ENCODE peak calls at places on chromosome 19, in five cellular contexts. One of them, this sample, is unnamed. For H3K9me3, the result is how much of the 10 kb centered on the place peaks cover.

GRCh38 chr19:56477429-56478338 is 539 bp upstream of the ZNF667 start:
- DNase-seq in Peyer's patch: peak
- DNase-seq in tibial artery: peak
- DNase-seq in aorta: peak
- DNase-seq in uterus: peak
- DNase-seq in this sample: peak

GRCh38 chr19:1616396-1616795 is 11.1 kb upstream of the UQCR11 start:
- DNase-seq in Peyer's patch: no peak
- DNase-seq in aorta: no peak
- DNase-seq in tibial artery: no peak
- DNase-seq in uterus: no peak
- DNase-seq in this sample: no peak

GRCh38 chr19:33497778-33498175 is 23.8 kb downstream of the PEPD start:
- DNase-seq in aorta: peak
- DNase-seq in tibial artery: no peak
- DNase-seq in Peyer's patch: peak
- DNase-seq in uterus: no peak
- DNase-seq in this sample: no peak

GRCh38 chr19:40225440-40226305 is 816 bp downstream of the CCNP start:
- DNase-seq in Peyer's patch: no peak
- DNase-seq in uterus: no peak
- DNase-seq in aorta: no peak
- DNase-seq in tibial artery: no peak
- DNase-seq in this sample: no peak

GRCh38 chr19:23440791-23441190 is 45.5 kb upstream of the ZNF91 start:
- DNase-seq in uterus: no peak
- DNase-seq in aorta: no peak
- DNase-seq in tibial artery: no peak
- DNase-seq in Peyer's patch: no peak
- DNase-seq in this sample: peak

GRCh38 chr19:56393119-56394012 is at the start of gene ZNF582:
- DNase-seq in uterus: peak
- DNase-seq in tibial artery: peak
- DNase-seq in aorta: peak
- DNase-seq in Peyer's patch: peak
- DNase-seq in this sample: peak

GRCh38 chr19:39212377-39212742 is 8.3 kb upstream of the SYCN start:
- DNase-seq in uterus: no peak
- DNase-seq in Peyer's patch: peak
- DNase-seq in aorta: no peak
- DNase-seq in tibial artery: no peak
- DNase-seq in this sample: no peak

GRCh38 chr19:54162241-54162805 is 2.8 kb upstream of the LENG1 start:
- DNase-seq in tibial artery: peak
- DNase-seq in aorta: peak
- DNase-seq in uterus: peak
- DNase-seq in Peyer's patch: peak
- DNase-seq in this sample: peak

GRCh38 chr19:1042689-1043511 is 3.0 kb downstream of the ABCA7 start:
- DNase-seq in Peyer's patch: peak
- DNase-seq in uterus: no peak
- DNase-seq in tibial artery: no peak
- DNase-seq in aorta: no peak
- DNase-seq in this sample: peak

GRCh38 chr19:46513461-46514236 is 18.0 kb upstream of the PNMA8B start:
- DNase-seq in tibial artery: peak
- DNase-seq in uterus: peak
- DNase-seq in aorta: peak
- DNase-seq in Peyer's patch: peak
- DNase-seq in this sample: peak

GRCh38 chr19:33497151-33497777 is 24.3 kb downstream of the PEPD start:
- DNase-seq in aorta: peak
- DNase-seq in Peyer's patch: peak
- DNase-seq in uterus: no peak
- DNase-seq in tibial artery: no peak
- DNase-seq in this sample: no peak

GRCh38 chr19:52492991-52493470 is 34.4 kb upstream of the ZNF808 start:
- DNase-seq in Peyer's patch: no peak
- DNase-seq in tibial artery: no peak
- DNase-seq in aorta: no peak
- DNase-seq in uterus: peak
- DNase-seq in this sample: no peak

GRCh38 chr19:33157906-33158305 is 26.0 kb downstream of the WDR88 start:
- DNase-seq in Peyer's patch: no peak
- DNase-seq in tibial artery: no peak
- DNase-seq in uterus: no peak
- DNase-seq in aorta: peak
- DNase-seq in this sample: no peak

GRCh38 chr19:40549007-40549708 is 27.5 kb upstream of the SHKBP1 start:
- DNase-seq in uterus: peak
- DNase-seq in aorta: peak
- DNase-seq in Peyer's patch: peak
- DNase-seq in tibial artery: no peak
- DNase-seq in this sample: peak

GRCh38 chr19:35856001-35856400 is 710 bp upstream of the KIRREL2 start:
- DNase-seq in Peyer's patch: no peak
- DNase-seq in tibial artery: no peak
- DNase-seq in uterus: no peak
- DNase-seq in aorta: no peak
- DNase-seq in this sample: no peak

GRCh38 chr19:55358943-55359908 is 3.8 kb downstream of the GARIN5B start:
- DNase-seq in tibial artery: no peak
- DNase-seq in Peyer's patch: no peak
- DNase-seq in uterus: no peak
- DNase-seq in aorta: no peak
- DNase-seq in this sample: peak

GRCh38 chr19:41887711-41888382 is 4.9 kb downstream of the ARHGEF1 start:
- DNase-seq in uterus: no peak
- DNase-seq in aorta: no peak
- DNase-seq in tibial artery: no peak
- DNase-seq in Peyer's patch: peak
- DNase-seq in this sample: no peak

GRCh38 chr19:30873691-30874090 is 475.5 kb downstream of the TSHZ3 start:
- DNase-seq in uterus: no peak
- DNase-seq in tibial artery: no peak
- DNase-seq in aorta: no peak
- DNase-seq in Peyer's patch: no peak
- DNase-seq in this sample: no peak

GRCh38 chr19:38557205-38557799 is 60.5 kb downstream of the MAP4K1 start:
- DNase-seq in tibial artery: no peak
- DNase-seq in aorta: no peak
- DNase-seq in Peyer's patch: no peak
- DNase-seq in uterus: no peak
- DNase-seq in this sample: no peak

GRCh38 chr19:3366104-3366760 is at the start of gene NFIC:
- DNase-seq in aorta: peak
- DNase-seq in uterus: peak
- DNase-seq in tibial artery: peak
- DNase-seq in Peyer's patch: peak
- DNase-seq in this sample: peak

GRCh38 chr19:19493841-19494546 is 21.4 kb downstream of the TSSK6 start:
- DNase-seq in Peyer's patch: no peak
- DNase-seq in aorta: no peak
- DNase-seq in uterus: no peak
- DNase-seq in tibial artery: no peak
- DNase-seq in this sample: no peak

GRCh38 chr19:40695881-40696280 is 5.4 kb upstream of the NUMBL start:
- DNase-seq in tibial artery: no peak
- DNase-seq in aorta: no peak
- DNase-seq in Peyer's patch: no peak
- DNase-seq in uterus: no peak
- DNase-seq in this sample: no peak

GRCh38 chr19:19094513-19094912 is 30.7 kb downstream of the SLC25A42 start:
- DNase-seq in Peyer's patch: no peak
- DNase-seq in uterus: no peak
- DNase-seq in tibial artery: no peak
- DNase-seq in aorta: no peak
- DNase-seq in this sample: no peak

GRCh38 chr19:42078058-42078457 is 2.1 kb downstream of the ZNF574 start:
- DNase-seq in uterus: no peak
- DNase-seq in Peyer's patch: no peak
- DNase-seq in tibial artery: no peak
- DNase-seq in aorta: no peak
- DNase-seq in this sample: no peak

GRCh38 chr19:16654151-16654550 is 5.8 kb downstream of the SMIM7 start:
- DNase-seq in tibial artery: no peak
- DNase-seq in aorta: no peak
- DNase-seq in Peyer's patch: no peak
- DNase-seq in uterus: no peak
- DNase-seq in this sample: peak

GRCh38 chr19:35157431-35157830 is 2.9 kb downstream of the FXYD5 start:
- DNase-seq in tibial artery: no peak
- DNase-seq in aorta: no peak
- DNase-seq in Peyer's patch: no peak
- DNase-seq in uterus: no peak
- DNase-seq in this sample: no peak

GRCh38 chr19:12696366-12697335 is at the start of gene FBXW9:
- DNase-seq in Peyer's patch: peak
- DNase-seq in aorta: peak
- DNase-seq in uterus: peak
- DNase-seq in tibial artery: peak
- DNase-seq in this sample: peak

GRCh38 chr19:12695090-12695489 is 1.3 kb downstream of the FBXW9 start:
- DNase-seq in uterus: no peak
- DNase-seq in aorta: no peak
- DNase-seq in tibial artery: no peak
- DNase-seq in Peyer's patch: no peak
- DNase-seq in this sample: no peak

GRCh38 chr19:12694641-12695040 is 1.8 kb downstream of the FBXW9 start:
- DNase-seq in tibial artery: no peak
- DNase-seq in Peyer's patch: no peak
- DNase-seq in uterus: no peak
- DNase-seq in aorta: no peak
- DNase-seq in this sample: no peak

GRCh38 chr19:12695997-12696365 is 450 bp downstream of the FBXW9 start:
- DNase-seq in tibial artery: no peak
- DNase-seq in Peyer's patch: no peak
- DNase-seq in uterus: no peak
- DNase-seq in aorta: no peak
- DNase-seq in this sample: no peak

DNA sequence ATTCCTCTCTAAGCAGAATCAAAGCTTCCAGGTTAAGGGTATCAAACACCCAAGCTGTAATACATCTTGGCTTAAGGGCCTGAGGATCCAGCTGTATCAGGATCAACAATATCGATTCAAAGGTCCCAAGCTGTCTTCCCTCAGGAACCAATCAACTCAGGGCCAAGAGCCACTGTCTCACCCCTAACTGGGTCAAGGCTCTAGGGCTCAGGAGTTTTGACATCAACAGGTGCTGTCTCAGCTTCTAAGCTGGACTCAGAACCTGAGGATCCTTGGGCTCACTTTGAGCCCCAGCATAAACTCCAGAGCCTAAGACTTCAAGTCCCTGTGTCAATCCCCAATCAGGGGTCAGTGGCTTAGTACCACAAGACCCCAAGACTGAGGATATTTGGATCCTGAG is 917 bp downstream of the FBXW9 start:
- DNase-seq in aorta: no peak
- DNase-seq in tibial artery: no peak
- DNase-seq in uterus: no peak
- DNase-seq in Peyer's patch: no peak
- DNase-seq in this sample: no peak
- H3K4me3 ChIP-seq in aorta: no peak
- H3K4me3 ChIP-seq in tibial artery: peak
- H3K4me3 ChIP-seq in uterus: peak
- H3K4me3 ChIP-seq in Peyer's patch: peak
- H3K4me3 ChIP-seq in this sample: peak

GRCh38 chr19:4385291-4386037 is 14.9 kb downstream of the SH3GL1 start:
- DNase-seq in tibial artery: no peak
- DNase-seq in uterus: no peak
- DNase-seq in aorta: no peak
- DNase-seq in Peyer's patch: no peak
- DNase-seq in this sample: no peak
- H3K9me3 ChIP-seq in tibial artery: under half
- H3K9me3 ChIP-seq in uterus: under half
- H3K9me3 ChIP-seq in aorta: under half
- H3K9me3 ChIP-seq in Peyer's patch: under half
- H3K9me3 ChIP-seq in this sample: under half

GRCh38 chr19:7888145-7888825 is at the start of gene LRRC8E:
- DNase-seq in aorta: no peak
- DNase-seq in uterus: no peak
- DNase-seq in tibial artery: no peak
- DNase-seq in Peyer's patch: peak
- DNase-seq in this sample: peak

GRCh38 chr19:7883796-7884570 is 4.3 kb upstream of the LRRC8E start:
- DNase-seq in uterus: no peak
- DNase-seq in tibial artery: no peak
- DNase-seq in Peyer's patch: no peak
- DNase-seq in aorta: no peak
- DNase-seq in this sample: no peak

GRCh38 chr19:7887408-7888144 is 734 bp upstream of the LRRC8E start:
- DNase-seq in uterus: no peak
- DNase-seq in Peyer's patch: no peak
- DNase-seq in aorta: no peak
- DNase-seq in tibial artery: no peak
- DNase-seq in this sample: no peak

GRCh38 chr19:7885818-7886217 is 2.5 kb upstream of the LRRC8E start:
- DNase-seq in uterus: no peak
- DNase-seq in aorta: no peak
- DNase-seq in Peyer's patch: no peak
- DNase-seq in tibial artery: no peak
- DNase-seq in this sample: no peak

DNA sequence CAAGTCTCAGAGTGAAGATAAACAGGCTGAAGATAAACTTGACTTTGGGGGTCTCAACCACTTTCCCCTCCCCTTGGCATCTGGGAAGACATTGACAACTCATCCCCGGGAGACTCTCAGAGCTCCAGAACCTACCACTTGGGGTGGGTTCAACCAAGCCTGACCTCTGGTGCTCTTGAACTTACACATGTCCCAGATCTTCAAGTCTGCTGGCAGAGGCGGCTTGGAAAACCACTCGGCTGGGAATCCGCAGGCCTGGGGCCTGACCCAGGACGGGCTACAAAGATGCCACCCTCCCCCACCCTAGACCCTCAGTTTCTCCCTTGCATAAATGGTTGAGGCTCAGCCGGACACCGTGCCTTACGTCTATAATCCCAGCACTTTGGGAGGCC is 512 bp downstream of the LRRC8E start:
- DNase-seq in uterus: no peak
- DNase-seq in aorta: no peak
- DNase-seq in Peyer's patch: no peak
- DNase-seq in tibial artery: no peak
- DNase-seq in this sample: no peak
- H3K4me3 ChIP-seq in uterus: no peak
- H3K4me3 ChIP-seq in aorta: no peak
- H3K4me3 ChIP-seq in Peyer's patch: no peak
- H3K4me3 ChIP-seq in tibial artery: no peak
- H3K4me3 ChIP-seq in this sample: no peak

DNA sequence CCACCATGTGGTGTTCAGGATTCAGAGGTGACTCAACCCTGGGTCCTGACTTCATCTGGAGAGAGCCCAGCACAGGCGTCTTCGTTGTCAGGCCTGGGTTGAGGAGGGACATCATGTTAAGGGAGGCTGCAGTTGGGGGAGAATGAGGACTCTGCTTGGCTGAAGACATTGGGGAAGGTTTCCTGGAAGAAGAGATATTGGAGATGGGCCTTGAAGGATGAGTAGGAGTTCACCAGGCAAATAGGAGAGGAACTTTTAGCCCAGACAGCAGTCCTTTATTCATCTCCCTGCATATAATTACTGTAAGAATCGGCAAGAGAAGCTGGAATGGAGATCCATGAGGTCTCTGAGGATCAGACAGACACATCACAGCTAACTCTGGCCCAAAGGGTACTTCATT is 38.9 kb downstream of the VAV1 start:
- DNase-seq in aorta: no peak
- DNase-seq in uterus: no peak
- DNase-seq in Peyer's patch: no peak
- DNase-seq in tibial artery: no peak
- DNase-seq in this sample: no peak
- H3K9me3 ChIP-seq in aorta: under half
- H3K9me3 ChIP-seq in uterus: under half
- H3K9me3 ChIP-seq in Peyer's patch: under half
- H3K9me3 ChIP-seq in tibial artery: under half
- H3K9me3 ChIP-seq in this sample: under half